ENCODE peak calls at places on chromosomes 7 and 10, in ten cellular contexts. R, O, J, L, F, V, X, G, B and P are unnamed samples.

GRCh38 chr10:101011517-101012423 is 12.2 kb downstream of the LZTS2 start:
- DNase-seq in J (no peak), O (no peak), B (peak; percentile 22), G (no peak), F (no peak), V (no peak), R (no peak), X (no peak), L (no peak), P (no peak)

GRCh38 chr10:102410427-102411073 is 8.0 kb downstream of the PSD start:
- DNase-seq in F (peak; percentile 72), V (no peak), B (no peak), R (no peak), L (no peak), J (no peak), X (no peak), O (no peak), G (no peak), P (no peak)

GRCh38 chr10:60733189-60733815 is 45.0 kb upstream of the CDK1 start:
- DNase-seq in G (peak; percentile 11), V (peak; percentile 54), L (peak; percentile 50), X (peak; percentile 45), O (peak; percentile 37), R (no peak), J (peak; percentile 9), B (no peak), F (peak; percentile 56), P (no peak)

GRCh38 chr7:26500749-26501352 is 209.2 kb downstream of the SNX10 start:
- DNase-seq in O (peak; percentile 30), X (no peak), F (no peak), V (no peak), L (peak; percentile 46), J (no peak), B (no peak), G (no peak), R (peak; percentile 74), P (no peak)

GRCh38 chr7:114084381-114085312 is 165.8 kb upstream of the PPP1R3A start:
- DNase-seq in O (peak; percentile 52), B (no peak), J (no peak), X (no peak), G (no peak), L (no peak), R (peak; percentile 27), V (no peak), F (peak; percentile 16), P (no peak)

GRCh38 chr7:140604760-140605159 is 35.9 kb downstream of the DENND2A start:
- DNase-seq in X (no peak), G (peak; percentile 28), F (no peak), L (peak; percentile 85), B (peak; percentile 89), O (no peak), J (no peak), R (peak; percentile 78), V (no peak), P (no peak)

GRCh38 chr7:134220236-134220635 is 93.1 kb downstream of the LRGUK start:
- DNase-seq in L (no peak), X (no peak), O (no peak), R (no peak), F (no peak), B (no peak), G (no peak), J (no peak), V (no peak), P (no peak)

GRCh38 chr10:124742418-124743187 is 1.6 kb downstream of the FAM53B start:
- DNase-seq in R (no peak), V (no peak), F (no peak), J (no peak), B (no peak), G (no peak), O (no peak), X (no peak), L (peak; percentile 52), P (peak; percentile 64)

GRCh38 chr7:121081327-121081936 is 92.9 kb downstream of the CPED1 start:
- DNase-seq in J (no peak), R (peak; percentile 71), O (peak; percentile 24), V (no peak), L (peak; percentile 70), G (no peak), X (no peak), B (peak; percentile 75), F (no peak), P (no peak)